ENCODE peak calls at places on chromosomes 6 and 20, in four cellular contexts. E is amniotic stem cell, F is brain microvascular endothelial cell, B is NCI-H524. O is an unnamed sample.

GRCh38 chr6:49546371-49546770 is 4.1 kb upstream of the C6orf141 start:
- DNase-seq in F (no peak), B (no peak), E (no peak), O (no peak)

GRCh38 chr6:103183831-103184411 is 1675.8 kb downstream of the HACE1 start:
- DNase-seq in B (no peak), E (no peak), F (no peak), O (no peak)

GRCh38 chr6:114432380-114432779 is 89.6 kb upstream of the HS3ST5 start:
- DNase-seq in B (peak; percentile 95), F (no peak), E (no peak), O (no peak)

GRCh38 chr20:23049201-23049932 is at the start of gene THBD:
- DNase-seq in E (peak; percentile 56), B (no peak), F (peak; percentile 44), O (peak; percentile 37)

GRCh38 chr6:24547243-24547642 is 52.5 kb downstream of the ALDH5A1 start:
- DNase-seq in E (no peak), B (peak; percentile 93), F (no peak), O (peak; percentile 30)

GRCh38 chr6:106163966-106164877 is 78.1 kb downstream of the PRDM1 start:
- DNase-seq in B (no peak), F (peak; percentile 29), E (no peak), O (peak; percentile 64)

GRCh38 chr20:21053002-21053762 is 53.0 kb downstream of the LINC00237 start:
- DNase-seq in B (peak; percentile 5), F (no peak), E (no peak), O (no peak)

GRCh38 chr20:2671977-2672376 is 8.0 kb upstream of the IDH3B start:
- DNase-seq in E (no peak), B (no peak), F (no peak), O (no peak)

GRCh38 chr20:5650191-5650691 is 100.0 kb upstream of the SHLD1 start:
- DNase-seq in E (no peak), F (no peak), B (no peak), O (peak; percentile 50)

GRCh38 chr6:10028202-10028601 is 386.7 kb downstream of the TFAP2A start:
- DNase-seq in E (no peak), F (no peak), B (no peak), O (no peak)

GRCh38 chr6:35445691-35446090 is 6.4 kb upstream of the FANCE start:
- DNase-seq in E (no peak), F (no peak), B (no peak), O (no peak)

GRCh38 chr6:27295301-27296079 is 16.6 kb downstream of the POM121L2 start:
- DNase-seq in E (peak; percentile 27), B (peak; percentile 83), F (peak; percentile 91), O (no peak)

GRCh38 chr6:94394822-94395221 is 975.5 kb upstream of the EPHA7 start:
- DNase-seq in E (no peak), F (no peak), B (no peak), O (no peak)

GRCh38 chr20:8082999-8083398 is 49.1 kb upstream of the PLCB1 start:
- DNase-seq in E (no peak), B (peak; percentile 87), F (no peak), O (no peak)

GRCh38 chr6:19605624-19606023 is 231.5 kb upstream of the ID4 start:
- DNase-seq in E (no peak), F (no peak), B (no peak), O (no peak)

GRCh38 chr6:42925248-42925857 is 3.9 kb upstream of the CNPY3 start:
- DNase-seq in B (no peak), E (no peak), F (no peak), O (no peak)

GRCh38 chr6:163529605-163530004 is 115.1 kb downstream of the QKI start:
- DNase-seq in F (peak; percentile 86), B (no peak), E (peak; percentile 69), O (no peak)